ENCODE peak calls at places on chromosomes 2 and 18, in four cellular contexts. P is H9, B is ACHN, L is SK-N-DZ. W is an unnamed sample.

GRCh38 chr2:3575534-3576324 is 669 bp downstream of the RPS7 start:
- DNase-seq in P (no peak), B (peak; percentile 11), L (no peak), W (no peak)

GRCh38 chr2:41782306-41783158 is 265.3 kb upstream of the PKDCC start:
- DNase-seq in P (no peak), B (peak; percentile 41), L (peak; percentile 60), W (peak; percentile 27)

GRCh38 chr2:218852911-218853667 is 6.5 kb upstream of the WNT6 start:
- DNase-seq in P (peak; percentile 79), B (peak; percentile 60), L (peak; percentile 69), W (peak; percentile 75)

GRCh38 chr2:11761259-11761658 is 14.8 kb downstream of the LPIN1 start:
- DNase-seq in P (no peak), B (no peak), L (no peak), W (no peak)

GRCh38 chr18:1585881-1586488 is 681.3 kb downstream of the ADCYAP1 start:
- DNase-seq in P (no peak), B (peak; percentile 42), L (peak; percentile 40), W (no peak)

GRCh38 chr2:207474871-207475485 is 54.8 kb upstream of the CREB1 start:
- DNase-seq in P (no peak), B (peak; percentile 64), L (peak; percentile 58), W (peak; percentile 59)

GRCh38 chr2:1728821-1729220 is 15.5 kb downstream of the PXDN start:
- DNase-seq in P (peak; percentile 74), B (peak; percentile 32), L (peak; percentile 75), W (peak; percentile 68)

GRCh38 chr2:241257419-241258032 is 57.9 kb downstream of the HDLBP start:
- DNase-seq in P (no peak), B (no peak), L (no peak), W (no peak)

GRCh38 chr2:71884303-71885042 is 263.2 kb downstream of the CYP26B1 start:
- DNase-seq in P (no peak), B (no peak), L (no peak), W (no peak)

GRCh38 chr18:24930478-24930877 is 421.5 kb downstream of the ZNF521 start:
- DNase-seq in P (no peak), B (no peak), L (no peak), W (no peak)

GRCh38 chr2:12317853-12318426 is 398.8 kb upstream of the TRIB2 start:
- DNase-seq in P (no peak), B (peak; percentile 86), L (no peak), W (no peak)

GRCh38 chr2:105924271-105924670 is 179.6 kb downstream of the NCK2 start:
- DNase-seq in P (no peak), B (no peak), L (peak; percentile 62), W (no peak)

GRCh38 chr2:239516286-239516953 is 115.6 kb upstream of the HDAC4 start:
- DNase-seq in P (no peak), B (no peak), L (no peak), W (no peak)

GRCh38 chr2:127228102-127228501 is 8.0 kb upstream of the CYP27C1 start:
- DNase-seq in P (no peak), B (no peak), L (no peak), W (no peak)